ENCODE peak calls at places on chromosome 7, in nine cellular contexts. One of them, this sample, is unnamed. For H3K9me3, the result is how much of the 10 kb centered on the place peaks cover.

GRCh38 chr7:22140597-22140996 is 194.9 kb upstream of the CDCA7L start:
- DNase-seq in neural progenitor cell: peak
- DNase-seq in neuronal stem cell: no peak
- DNase-seq in HCT116: no peak
- DNase-seq in SK-N-SH: no peak
- DNase-seq in OCI-LY7: no peak
- DNase-seq in IMR-90: no peak
- DNase-seq in trophoblast cell: peak
- DNase-seq in PC-3: no peak
- DNase-seq in this sample: no peak

GRCh38 chr7:22361795-22362194 is 4.8 kb upstream of the RAPGEF5 start:
- DNase-seq in trophoblast cell: no peak
- DNase-seq in SK-N-SH: no peak
- DNase-seq in OCI-LY7: no peak
- DNase-seq in PC-3: peak
- DNase-seq in neural progenitor cell: no peak
- DNase-seq in IMR-90: peak
- DNase-seq in neuronal stem cell: no peak
- DNase-seq in HCT116: no peak
- DNase-seq in this sample: peak

GRCh38 chr7:94623820-94624219 is 32.1 kb downstream of the SGCE start:
- DNase-seq in HCT116: no peak
- DNase-seq in OCI-LY7: no peak
- DNase-seq in neural progenitor cell: no peak
- DNase-seq in SK-N-SH: no peak
- DNase-seq in IMR-90: no peak
- DNase-seq in PC-3: no peak
- DNase-seq in neuronal stem cell: no peak
- DNase-seq in trophoblast cell: no peak
- DNase-seq in this sample: no peak

GRCh38 chr7:16169537-16169936 is 251.8 kb downstream of the CRPPA start:
- DNase-seq in trophoblast cell: no peak
- DNase-seq in neuronal stem cell: no peak
- DNase-seq in OCI-LY7: no peak
- DNase-seq in PC-3: no peak
- DNase-seq in neural progenitor cell: no peak
- DNase-seq in IMR-90: no peak
- DNase-seq in HCT116: no peak
- DNase-seq in SK-N-SH: no peak
- DNase-seq in this sample: no peak

GRCh38 chr7:112882022-112882421 is 91.8 kb upstream of the TMEM168 start:
- DNase-seq in PC-3: no peak
- DNase-seq in OCI-LY7: no peak
- DNase-seq in trophoblast cell: no peak
- DNase-seq in neural progenitor cell: no peak
- DNase-seq in HCT116: no peak
- DNase-seq in SK-N-SH: no peak
- DNase-seq in neuronal stem cell: no peak
- DNase-seq in IMR-90: no peak
- DNase-seq in this sample: no peak

GRCh38 chr7:84258628-84259027 is 64.0 kb upstream of the SEMA3A start:
- DNase-seq in neuronal stem cell: no peak
- DNase-seq in trophoblast cell: no peak
- DNase-seq in OCI-LY7: no peak
- DNase-seq in IMR-90: peak
- DNase-seq in PC-3: peak
- DNase-seq in neural progenitor cell: no peak
- DNase-seq in SK-N-SH: no peak
- DNase-seq in HCT116: no peak
- DNase-seq in this sample: peak

GRCh38 chr7:128673571-128673970 is 1.5 kb downstream of the GARIN1A start:
- DNase-seq in PC-3: no peak
- DNase-seq in IMR-90: no peak
- DNase-seq in OCI-LY7: no peak
- DNase-seq in SK-N-SH: no peak
- DNase-seq in neuronal stem cell: no peak
- DNase-seq in neural progenitor cell: no peak
- DNase-seq in HCT116: no peak
- DNase-seq in trophoblast cell: no peak
- DNase-seq in this sample: no peak

GRCh38 chr7:158394936-158395335 is 192.7 kb downstream of the PTPRN2 start:
- DNase-seq in SK-N-SH: peak
- DNase-seq in HCT116: no peak
- DNase-seq in PC-3: peak
- DNase-seq in neuronal stem cell: peak
- DNase-seq in OCI-LY7: peak
- DNase-seq in IMR-90: no peak
- DNase-seq in neural progenitor cell: peak
- DNase-seq in trophoblast cell: peak
- DNase-seq in this sample: no peak

GRCh38 chr7:150564045-150564444 is 3.1 kb upstream of the GIMAP4 start:
- DNase-seq in IMR-90: no peak
- DNase-seq in HCT116: no peak
- DNase-seq in SK-N-SH: no peak
- DNase-seq in PC-3: no peak
- DNase-seq in OCI-LY7: no peak
- DNase-seq in trophoblast cell: no peak
- DNase-seq in neural progenitor cell: no peak
- DNase-seq in neuronal stem cell: no peak
- DNase-seq in this sample: no peak

GRCh38 chr7:17584822-17585221 is 286.4 kb downstream of the AHR start:
- DNase-seq in neural progenitor cell: no peak
- DNase-seq in SK-N-SH: no peak
- DNase-seq in HCT116: no peak
- DNase-seq in OCI-LY7: no peak
- DNase-seq in PC-3: peak
- DNase-seq in IMR-90: peak
- DNase-seq in neuronal stem cell: no peak
- DNase-seq in trophoblast cell: no peak
- DNase-seq in this sample: peak

GRCh38 chr7:138865843-138866242 is 67.8 kb upstream of the ATP6V0A4 start:
- DNase-seq in trophoblast cell: no peak
- DNase-seq in IMR-90: no peak
- DNase-seq in OCI-LY7: peak
- DNase-seq in PC-3: peak
- DNase-seq in HCT116: no peak
- DNase-seq in neural progenitor cell: no peak
- DNase-seq in SK-N-SH: no peak
- DNase-seq in neuronal stem cell: no peak
- DNase-seq in this sample: no peak

GRCh38 chr7:4754433-4755010 is 20.9 kb upstream of the AP5Z1 start:
- DNase-seq in SK-N-SH: no peak
- DNase-seq in IMR-90: no peak
- DNase-seq in OCI-LY7: no peak
- DNase-seq in PC-3: no peak
- DNase-seq in HCT116: no peak
- DNase-seq in trophoblast cell: no peak
- DNase-seq in neural progenitor cell: no peak
- DNase-seq in neuronal stem cell: no peak
- DNase-seq in this sample: no peak
- H2AFZ ChIP-seq in SK-N-SH: no peak
- H2AFZ ChIP-seq in IMR-90: no peak
- H2AFZ ChIP-seq in OCI-LY7: no peak
- H2AFZ ChIP-seq in PC-3: no peak
- H2AFZ ChIP-seq in HCT116: no peak
- H2AFZ ChIP-seq in trophoblast cell: no peak
- H2AFZ ChIP-seq in neural progenitor cell: no peak
- H2AFZ ChIP-seq in neuronal stem cell: no peak
- H2AFZ ChIP-seq in this sample: no peak

GRCh38 chr7:55129409-55130078 is 110.7 kb downstream of the EGFR start:
- DNase-seq in SK-N-SH: no peak
- DNase-seq in PC-3: peak
- DNase-seq in IMR-90: peak
- DNase-seq in trophoblast cell: peak
- DNase-seq in neuronal stem cell: no peak
- DNase-seq in OCI-LY7: no peak
- DNase-seq in HCT116: no peak
- DNase-seq in neural progenitor cell: no peak
- DNase-seq in this sample: peak

GRCh38 chr7:55131421-55131929 is 112.7 kb downstream of the EGFR start:
- DNase-seq in SK-N-SH: no peak
- DNase-seq in neural progenitor cell: peak
- DNase-seq in IMR-90: peak
- DNase-seq in neuronal stem cell: peak
- DNase-seq in HCT116: no peak
- DNase-seq in OCI-LY7: no peak
- DNase-seq in trophoblast cell: no peak
- DNase-seq in PC-3: no peak
- DNase-seq in this sample: no peak

GRCh38 chr7:55130079-55130476 is 111.3 kb downstream of the EGFR start:
- DNase-seq in trophoblast cell: peak
- DNase-seq in HCT116: no peak
- DNase-seq in SK-N-SH: no peak
- DNase-seq in IMR-90: peak
- DNase-seq in neural progenitor cell: peak
- DNase-seq in neuronal stem cell: no peak
- DNase-seq in OCI-LY7: no peak
- DNase-seq in PC-3: no peak
- DNase-seq in this sample: peak

GRCh38 chr7:55128693-55129394 is 110.0 kb downstream of the EGFR start:
- DNase-seq in PC-3: no peak
- DNase-seq in OCI-LY7: no peak
- DNase-seq in IMR-90: peak
- DNase-seq in HCT116: no peak
- DNase-seq in trophoblast cell: no peak
- DNase-seq in neuronal stem cell: no peak
- DNase-seq in neural progenitor cell: peak
- DNase-seq in SK-N-SH: no peak
- DNase-seq in this sample: peak

GRCh38 chr7:55130554-55131198 is 111.9 kb downstream of the EGFR start:
- DNase-seq in HCT116: no peak
- DNase-seq in IMR-90: peak
- DNase-seq in PC-3: no peak
- DNase-seq in SK-N-SH: no peak
- DNase-seq in neuronal stem cell: peak
- DNase-seq in OCI-LY7: no peak
- DNase-seq in neural progenitor cell: peak
- DNase-seq in trophoblast cell: peak
- DNase-seq in this sample: peak
- H3K9me3 ChIP-seq in HCT116: under half
- H3K9me3 ChIP-seq in IMR-90: under half
- H3K9me3 ChIP-seq in PC-3: under half
- H3K9me3 ChIP-seq in SK-N-SH: under half
- H3K9me3 ChIP-seq in neuronal stem cell: under half
- H3K9me3 ChIP-seq in OCI-LY7: under half
- H3K9me3 ChIP-seq in neural progenitor cell: under half
- H3K9me3 ChIP-seq in trophoblast cell: under half
- H3K9me3 ChIP-seq in this sample: under half

GRCh38 chr7:50665403-50666123 is 100.4 kb upstream of the DDC start:
- DNase-seq in IMR-90: peak
- DNase-seq in PC-3: no peak
- DNase-seq in neural progenitor cell: no peak
- DNase-seq in OCI-LY7: no peak
- DNase-seq in trophoblast cell: no peak
- DNase-seq in HCT116: no peak
- DNase-seq in neuronal stem cell: no peak
- DNase-seq in SK-N-SH: no peak
- DNase-seq in this sample: peak
- H3K27ac ChIP-seq in IMR-90: no peak
- H3K27ac ChIP-seq in PC-3: peak
- H3K27ac ChIP-seq in neural progenitor cell: no peak
- H3K27ac ChIP-seq in OCI-LY7: no peak
- H3K27ac ChIP-seq in trophoblast cell: no peak
- H3K27ac ChIP-seq in HCT116: peak
- H3K27ac ChIP-seq in neuronal stem cell: no peak
- H3K27ac ChIP-seq in SK-N-SH: no peak
- H3K27ac ChIP-seq in this sample: no peak

GRCh38 chr7:771241-772004 is 44.3 kb upstream of the PRKAR1B start:
- DNase-seq in SK-N-SH: peak
- DNase-seq in neural progenitor cell: no peak
- DNase-seq in neuronal stem cell: no peak
- DNase-seq in PC-3: no peak
- DNase-seq in trophoblast cell: no peak
- DNase-seq in HCT116: no peak
- DNase-seq in IMR-90: peak
- DNase-seq in OCI-LY7: no peak
- DNase-seq in this sample: peak

GRCh38 chr7:772861-773621 is 46.0 kb upstream of the PRKAR1B start:
- DNase-seq in neural progenitor cell: no peak
- DNase-seq in trophoblast cell: no peak
- DNase-seq in OCI-LY7: no peak
- DNase-seq in SK-N-SH: no peak
- DNase-seq in HCT116: no peak
- DNase-seq in neuronal stem cell: no peak
- DNase-seq in PC-3: no peak
- DNase-seq in IMR-90: no peak
- DNase-seq in this sample: no peak

GRCh38 chr7:773622-773915 is 46.5 kb upstream of the PRKAR1B start:
- DNase-seq in OCI-LY7: no peak
- DNase-seq in SK-N-SH: no peak
- DNase-seq in neuronal stem cell: no peak
- DNase-seq in neural progenitor cell: no peak
- DNase-seq in IMR-90: no peak
- DNase-seq in HCT116: no peak
- DNase-seq in PC-3: no peak
- DNase-seq in trophoblast cell: no peak
- DNase-seq in this sample: no peak

GRCh38 chr7:772005-772294 is 44.9 kb upstream of the PRKAR1B start:
- DNase-seq in trophoblast cell: no peak
- DNase-seq in HCT116: no peak
- DNase-seq in OCI-LY7: no peak
- DNase-seq in PC-3: no peak
- DNase-seq in neuronal stem cell: no peak
- DNase-seq in SK-N-SH: no peak
- DNase-seq in IMR-90: no peak
- DNase-seq in neural progenitor cell: no peak
- DNase-seq in this sample: no peak

DNA sequence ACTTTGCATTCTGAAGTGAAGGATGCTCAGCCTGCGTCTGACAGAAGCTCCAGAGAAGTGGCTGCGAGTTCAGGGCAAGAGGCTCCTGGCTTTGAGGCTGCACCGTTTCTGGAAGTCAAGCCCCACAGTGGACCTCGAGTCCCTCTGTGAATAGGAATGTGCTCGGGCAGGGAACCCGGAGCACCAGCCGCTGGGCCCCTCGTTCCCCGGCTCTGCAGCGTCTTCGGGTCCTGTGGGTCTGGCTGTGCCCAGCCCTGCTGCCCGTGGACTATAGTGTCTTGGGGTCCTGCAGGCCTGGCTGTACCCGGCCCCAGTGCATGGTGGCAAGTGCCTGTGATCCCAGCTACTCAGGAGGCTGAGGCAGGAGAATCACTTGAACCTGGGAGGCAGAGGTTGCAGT is 45.3 kb upstream of the PRKAR1B start:
- DNase-seq in SK-N-SH: no peak
- DNase-seq in IMR-90: no peak
- DNase-seq in OCI-LY7: no peak
- DNase-seq in HCT116: no peak
- DNase-seq in PC-3: no peak
- DNase-seq in neuronal stem cell: no peak
- DNase-seq in neural progenitor cell: no peak
- DNase-seq in trophoblast cell: no peak
- DNase-seq in this sample: no peak
- H2AFZ ChIP-seq in SK-N-SH: no peak
- H2AFZ ChIP-seq in IMR-90: no peak
- H2AFZ ChIP-seq in OCI-LY7: no peak
- H2AFZ ChIP-seq in HCT116: no peak
- H2AFZ ChIP-seq in PC-3: no peak
- H2AFZ ChIP-seq in neuronal stem cell: no peak
- H2AFZ ChIP-seq in neural progenitor cell: no peak
- H2AFZ ChIP-seq in trophoblast cell: no peak
- H2AFZ ChIP-seq in this sample: no peak

GRCh38 chr7:64706625-64707292 is 40.8 kb downstream of the ZNF107 start:
- DNase-seq in HCT116: no peak
- DNase-seq in SK-N-SH: no peak
- DNase-seq in neuronal stem cell: no peak
- DNase-seq in trophoblast cell: peak
- DNase-seq in OCI-LY7: no peak
- DNase-seq in PC-3: no peak
- DNase-seq in neural progenitor cell: no peak
- DNase-seq in IMR-90: no peak
- DNase-seq in this sample: no peak
- H3K9me3 ChIP-seq in HCT116: half or more
- H3K9me3 ChIP-seq in SK-N-SH: half or more
- H3K9me3 ChIP-seq in neuronal stem cell: half or more
- H3K9me3 ChIP-seq in trophoblast cell: under half
- H3K9me3 ChIP-seq in OCI-LY7: half or more
- H3K9me3 ChIP-seq in PC-3: half or more
- H3K9me3 ChIP-seq in neural progenitor cell: half or more
- H3K9me3 ChIP-seq in IMR-90: under half
- H3K9me3 ChIP-seq in this sample: under half

This sample was measured in GM23248.